ENCODE peak calls at places on chromosomes 13 and 19, in six cellular contexts. R is K562, O is SK-N-SH, I is HepG2, E is HCT116, B is H1. Y is an unnamed sample.

GRCh38 chr13:50339291-50339690 is 324.0 kb downstream of the KCNRG start:
- DNase-seq in R (no peak), O (no peak), I (no peak), E (no peak), B (no peak), Y (no peak)

GRCh38 chr19:16628183-16628983 is at the start of gene MED26:
- DNase-seq in R (peak; percentile 99), O (peak; percentile 100), I (peak; percentile 86), E (peak; percentile 78), B (peak; percentile 79), Y (peak; percentile 95)

GRCh38 chr13:51781246-51782022 is 22.5 kb downstream of the DHRS12 start:
- DNase-seq in R (no peak), O (peak; percentile 63), I (no peak), E (peak; percentile 18), B (no peak), Y (peak; percentile 63)

GRCh38 chr19:35908977-35909683 is 1.0 kb upstream of the TYROBP start:
- DNase-seq in R (peak; percentile 61), O (no peak), I (no peak), E (no peak), B (no peak), Y (no peak)

GRCh38 chr13:59533561-59534337 is 630.0 kb downstream of the DIAPH3 start:
- DNase-seq in R (no peak), O (no peak), I (peak; percentile 12), E (no peak), B (no peak), Y (no peak)

GRCh38 chr19:8161135-8161646 is 11.8 kb upstream of the FBN3 start:
- DNase-seq in R (peak; percentile 81), O (peak; percentile 40), I (peak; percentile 65), E (peak; percentile 48), B (no peak), Y (no peak)

GRCh38 chr19:7109678-7110289 is 40.3 kb downstream of the ZNF557 start:
- DNase-seq in R (no peak), O (no peak), I (peak; percentile 11), E (no peak), B (peak; percentile 59), Y (no peak)

GRCh38 chr13:80547341-80547740 is 206.4 kb upstream of the SPRY2 start:
- DNase-seq in R (no peak), O (no peak), I (no peak), E (no peak), B (no peak), Y (no peak)

GRCh38 chr19:44972802-44973201 is 17.6 kb downstream of the CLPTM1 start:
- DNase-seq in R (no peak), O (no peak), I (no peak), E (no peak), B (no peak), Y (no peak)

GRCh38 chr13:42876810-42877550 is 95.6 kb downstream of the FAM216B start:
- DNase-seq in R (no peak), O (no peak), I (no peak), E (no peak), B (no peak), Y (no peak)

GRCh38 chr19:12880551-12881171 is 588 bp downstream of the DNASE2 start:
- DNase-seq in R (no peak), O (no peak), I (no peak), E (no peak), B (no peak), Y (peak; percentile 62)

GRCh38 chr13:110984798-110985197 is 69.9 kb upstream of the ANKRD10 start:
- DNase-seq in R (no peak), O (no peak), I (no peak), E (no peak), B (no peak), Y (no peak)

GRCh38 chr13:32731576-32731975 is 145.3 kb downstream of the PDS5B start:
- DNase-seq in R (no peak), O (no peak), I (no peak), E (no peak), B (no peak), Y (no peak)

GRCh38 chr13:24042710-24043440 is 117.6 kb upstream of the SPATA13 start:
- DNase-seq in R (no peak), O (no peak), I (no peak), E (no peak), B (no peak), Y (no peak)

GRCh38 chr19:28985201-28985600 is 227.8 kb downstream of the UQCRFS1 start:
- DNase-seq in R (no peak), O (no peak), I (no peak), E (no peak), B (no peak), Y (no peak)

GRCh38 chr13:28655566-28655965 is 3.4 kb upstream of the POMP start:
- DNase-seq in R (no peak), O (no peak), I (no peak), E (no peak), B (no peak), Y (no peak)

GRCh38 chr13:64239372-64239771 is 2823.7 kb upstream of the PCDH20 start:
- DNase-seq in R (no peak), O (no peak), I (no peak), E (no peak), B (no peak), Y (no peak)

GRCh38 chr13:77544365-77544764 is 8.9 kb downstream of the SCEL start:
- DNase-seq in R (no peak), O (peak; percentile 16), I (no peak), E (no peak), B (no peak), Y (no peak)

GRCh38 chr13:72808917-72809500 is 27.1 kb downstream of the PIBF1 start:
- DNase-seq in R (no peak), O (peak; percentile 14), I (peak; percentile 9), E (no peak), B (no peak), Y (peak; percentile 17)

GRCh38 chr19:3986260-3987041 is 1.2 kb upstream of the EEF2 start:
- DNase-seq in R (peak; percentile 67), O (peak; percentile 68), I (peak; percentile 72), E (peak; percentile 74), B (no peak), Y (no peak)

GRCh38 chr13:99661791-99662190 is 160.5 kb downstream of the TM9SF2 start:
- DNase-seq in R (no peak), O (no peak), I (no peak), E (no peak), B (peak; percentile 75), Y (no peak)

GRCh38 chr13:48994731-48995130 is 19.0 kb downstream of the FNDC3A start:
- DNase-seq in R (no peak), O (no peak), I (peak; percentile 4), E (no peak), B (no peak), Y (no peak)

GRCh38 chr13:38223093-38223492 is 126.6 kb upstream of the UFM1 start:
- DNase-seq in R (peak; percentile 5), O (no peak), I (peak; percentile 1), E (no peak), B (peak; percentile 17), Y (no peak)

GRCh38 chr19:46068345-46069258 is 27.8 kb upstream of the IGFL4 start:
- DNase-seq in R (no peak), O (no peak), I (peak; percentile 92), E (peak; percentile 89), B (no peak), Y (peak; percentile 15)

GRCh38 chr13:73167046-73167820 is 108.4 kb downstream of the KLF5 start:
- DNase-seq in R (no peak), O (no peak), I (no peak), E (no peak), B (no peak), Y (no peak)

GRCh38 chr13:45178349-45179142 is 22.3 kb downstream of the KCTD4 start:
- DNase-seq in R (peak; percentile 5), O (no peak), I (peak; percentile 53), E (no peak), B (no peak), Y (no peak)

GRCh38 chr13:39369161-39369890 is 233.7 kb downstream of the LHFPL6 start:
- DNase-seq in R (no peak), O (no peak), I (no peak), E (no peak), B (no peak), Y (no peak)
- TF ChIP-seq JUND in R (no peak), O (no peak), I (no peak), E (no peak), B (no peak), Y (no peak)

GRCh38 chr13:47896546-47896945 is 104.5 kb downstream of the SUCLA2 start:
- DNase-seq in R (no peak), O (no peak), I (no peak), E (no peak), B (no peak), Y (no peak)
- TF ChIP-seq JUND in R (no peak), O (no peak), I (no peak), E (no peak), B (no peak), Y (no peak)

GRCh38 chr19:58356971-58357797 is 3.9 kb upstream of the A1BG start:
- DNase-seq in R (no peak), O (no peak), I (no peak), E (no peak), B (no peak), Y (no peak)

GRCh38 chr19:58356236-58356970 is 3.1 kb upstream of the A1BG start:
- DNase-seq in R (no peak), O (no peak), I (no peak), E (no peak), B (no peak), Y (no peak)

GRCh38 chr19:58355215-58355796 is 2.0 kb upstream of the A1BG start:
- DNase-seq in R (no peak), O (no peak), I (no peak), E (no peak), B (no peak), Y (no peak)

GRCh38 chr19:58354478-58355030 is 1.3 kb upstream of the A1BG start:
- DNase-seq in R (no peak), O (no peak), I (no peak), E (no peak), B (no peak), Y (no peak)

GRCh38 chr19:58355891-58356235 is 2.6 kb upstream of the A1BG start:
- DNase-seq in R (no peak), O (no peak), I (no peak), E (no peak), B (no peak), Y (no peak)
- TF ChIP-seq JUND in R (no peak), O (no peak), I (no peak), E (no peak), B (no peak), Y (no peak)

GRCh38 chr19:38173324-38174041 is 50.5 kb downstream of the DPF1 start:
- DNase-seq in R (no peak), O (peak; percentile 76), I (no peak), E (no peak), B (no peak), Y (no peak)
- TF ChIP-seq JUND in R (no peak), O (no peak), I (no peak), E (no peak), B (no peak), Y (no peak)

GRCh38 chr19:10352764-10353671 is 13.6 kb upstream of the ICAM3 start:
- DNase-seq in R (peak; percentile 38), O (no peak), I (no peak), E (no peak), B (peak; percentile 90), Y (no peak)
- TF ChIP-seq JUND in R (no peak), O (no peak), I (no peak), E (no peak), B (no peak), Y (no peak)